ENCODE peak calls at places on chromosomes 4 and X, in five cellular contexts. One of them, this sample, is unnamed. For H3K36me3, the result is how much of the 10 kb centered on the place peaks cover.

GRCh38 chrX:132710756-132711155 is 221.9 kb upstream of the MBNL3 start:
- DNase-seq in PC-3: no peak
- DNase-seq in hepatocyte: no peak
- DNase-seq in GM23338: no peak
- DNase-seq in MM.1S: peak
- DNase-seq in this sample: no peak

GRCh38 chrX:141375011-141375730 is 132.9 kb upstream of the SPANXC start:
- DNase-seq in GM23338: no peak
- DNase-seq in hepatocyte: no peak
- DNase-seq in PC-3: no peak
- DNase-seq in MM.1S: no peak
- DNase-seq in this sample: no peak

GRCh38 chrX:53714580-53715335 is 28.2 kb upstream of the HUWE1 start:
- DNase-seq in MM.1S: no peak
- DNase-seq in hepatocyte: no peak
- DNase-seq in GM23338: peak
- DNase-seq in PC-3: peak
- DNase-seq in this sample: no peak

GRCh38 chr4:11525085-11525484 is 96.4 kb upstream of the HS3ST1 start:
- DNase-seq in GM23338: no peak
- DNase-seq in PC-3: no peak
- DNase-seq in hepatocyte: no peak
- DNase-seq in MM.1S: no peak
- DNase-seq in this sample: no peak

GRCh38 chr4:152594981-152595916 is 59.4 kb upstream of the FBXW7 start:
- DNase-seq in MM.1S: no peak
- DNase-seq in GM23338: no peak
- DNase-seq in PC-3: peak
- DNase-seq in hepatocyte: no peak
- DNase-seq in this sample: no peak

GRCh38 chr4:148043990-148044645 is 312.2 kb downstream of the ARHGAP10 start:
- DNase-seq in MM.1S: no peak
- DNase-seq in hepatocyte: no peak
- DNase-seq in GM23338: no peak
- DNase-seq in PC-3: no peak
- DNase-seq in this sample: no peak

GRCh38 chr4:94342713-94343112 is at the start of gene HPGDS:
- DNase-seq in hepatocyte: no peak
- DNase-seq in PC-3: no peak
- DNase-seq in GM23338: no peak
- DNase-seq in MM.1S: no peak
- DNase-seq in this sample: no peak

GRCh38 chrX:111877681-111878080 is 1.7 kb downstream of the TRPC5OS start:
- DNase-seq in hepatocyte: no peak
- DNase-seq in PC-3: no peak
- DNase-seq in MM.1S: no peak
- DNase-seq in GM23338: no peak
- DNase-seq in this sample: no peak

GRCh38 chrX:35115205-35115604 is 172.6 kb downstream of the FAM47B start:
- DNase-seq in MM.1S: no peak
- DNase-seq in GM23338: no peak
- DNase-seq in hepatocyte: no peak
- DNase-seq in PC-3: no peak
- DNase-seq in this sample: no peak

GRCh38 chr4:122531514-122531913 is 75.0 kb upstream of the IL2 start:
- DNase-seq in PC-3: no peak
- DNase-seq in MM.1S: no peak
- DNase-seq in GM23338: no peak
- DNase-seq in hepatocyte: no peak
- DNase-seq in this sample: no peak

GRCh38 chr4:186695392-186695791 is 28.3 kb downstream of the FAT1 start:
- DNase-seq in MM.1S: no peak
- DNase-seq in PC-3: no peak
- DNase-seq in GM23338: no peak
- DNase-seq in hepatocyte: no peak
- DNase-seq in this sample: no peak

GRCh38 chr4:89134775-89135319 is 23.5 kb downstream of the TIGD2 start:
- DNase-seq in GM23338: no peak
- DNase-seq in PC-3: no peak
- DNase-seq in hepatocyte: peak
- DNase-seq in MM.1S: no peak
- DNase-seq in this sample: no peak

GRCh38 chrX:53483838-53484420 is 49.8 kb upstream of the HSD17B10 start:
- DNase-seq in hepatocyte: no peak
- DNase-seq in MM.1S: no peak
- DNase-seq in PC-3: peak
- DNase-seq in GM23338: no peak
- DNase-seq in this sample: no peak

GRCh38 chrX:39063037-39063436 is 261.8 kb downstream of the MID1IP1 start:
- DNase-seq in MM.1S: no peak
- DNase-seq in hepatocyte: no peak
- DNase-seq in PC-3: peak
- DNase-seq in GM23338: no peak
- DNase-seq in this sample: no peak

GRCh38 chr4:89681671-89682070 is 155.3 kb downstream of the SNCA start:
- DNase-seq in PC-3: no peak
- DNase-seq in MM.1S: no peak
- DNase-seq in hepatocyte: no peak
- DNase-seq in GM23338: no peak
- DNase-seq in this sample: no peak

GRCh38 chr4:176833416-176833815 is 40.7 kb upstream of the VEGFC start:
- DNase-seq in GM23338: no peak
- DNase-seq in PC-3: no peak
- DNase-seq in MM.1S: no peak
- DNase-seq in hepatocyte: no peak
- DNase-seq in this sample: peak

GRCh38 chrX:15410430-15410829 is 26.2 kb upstream of the VEGFD start:
- DNase-seq in PC-3: no peak
- DNase-seq in GM23338: no peak
- DNase-seq in hepatocyte: no peak
- DNase-seq in MM.1S: no peak
- DNase-seq in this sample: no peak

GRCh38 chrX:70437921-70438665 is 6.5 kb upstream of the DLG3 start:
- DNase-seq in MM.1S: no peak
- DNase-seq in GM23338: no peak
- DNase-seq in PC-3: peak
- DNase-seq in hepatocyte: no peak
- DNase-seq in this sample: no peak

GRCh38 chrX:43679778-43680177 is 23.7 kb downstream of the MAOA start:
- DNase-seq in GM23338: no peak
- DNase-seq in PC-3: peak
- DNase-seq in MM.1S: no peak
- DNase-seq in hepatocyte: peak
- DNase-seq in this sample: no peak

GRCh38 chr4:34733185-34733916 is 1511.0 kb downstream of the ARAP2 start:
- DNase-seq in GM23338: peak
- DNase-seq in PC-3: no peak
- DNase-seq in hepatocyte: peak
- DNase-seq in MM.1S: no peak
- DNase-seq in this sample: no peak

GRCh38 chr4:6783111-6783981 is 819 bp downstream of the KIAA0232 start:
- DNase-seq in GM23338: peak
- DNase-seq in hepatocyte: peak
- DNase-seq in MM.1S: peak
- DNase-seq in PC-3: peak
- DNase-seq in this sample: peak

GRCh38 chr4:2827071-2827873 is 16.4 kb upstream of the ADD1 start:
- DNase-seq in PC-3: no peak
- DNase-seq in hepatocyte: no peak
- DNase-seq in GM23338: no peak
- DNase-seq in MM.1S: no peak
- DNase-seq in this sample: no peak

GRCh38 chrX:113260474-113260873 is 419.8 kb upstream of the AMOT start:
- DNase-seq in PC-3: no peak
- DNase-seq in GM23338: peak
- DNase-seq in MM.1S: peak
- DNase-seq in hepatocyte: no peak
- DNase-seq in this sample: peak

DNA sequence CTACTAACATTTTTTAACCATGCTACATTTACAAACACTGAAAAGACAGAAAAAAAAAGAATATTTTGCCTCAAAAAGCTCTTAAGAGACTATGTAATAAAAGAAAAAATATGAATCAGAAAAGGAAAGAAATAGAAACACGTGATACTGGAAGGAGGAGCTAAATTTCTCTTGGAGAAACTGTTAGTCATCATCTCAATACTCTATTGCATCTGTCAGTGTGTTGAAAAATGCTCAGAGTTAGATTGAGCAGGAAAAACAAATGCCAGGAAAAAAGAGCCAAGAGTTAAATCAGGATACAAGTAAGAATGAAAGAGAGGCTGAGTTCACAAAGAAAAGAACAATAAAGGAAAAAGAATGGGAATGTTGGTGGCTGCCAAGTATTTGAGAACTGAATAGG is 2.6 kb downstream of the RAB28 start:
- DNase-seq in GM23338: no peak
- DNase-seq in PC-3: peak
- DNase-seq in hepatocyte: no peak
- DNase-seq in MM.1S: no peak
- DNase-seq in this sample: peak
- H3K4me2 ChIP-seq in GM23338: no peak
- H3K4me2 ChIP-seq in PC-3: peak
- H3K4me2 ChIP-seq in hepatocyte: peak
- H3K4me2 ChIP-seq in MM.1S: peak
- H3K4me2 ChIP-seq in this sample: peak

GRCh38 chr4:17169699-17170098 is 271.3 kb upstream of the LDB2 start:
- DNase-seq in GM23338: no peak
- DNase-seq in PC-3: no peak
- DNase-seq in MM.1S: no peak
- DNase-seq in hepatocyte: no peak
- DNase-seq in this sample: no peak

GRCh38 chr4:17174751-17175150 is 276.3 kb upstream of the LDB2 start:
- DNase-seq in hepatocyte: no peak
- DNase-seq in GM23338: no peak
- DNase-seq in PC-3: no peak
- DNase-seq in MM.1S: no peak
- DNase-seq in this sample: no peak

GRCh38 chr4:17168571-17168970 is 270.1 kb upstream of the LDB2 start:
- DNase-seq in PC-3: no peak
- DNase-seq in GM23338: peak
- DNase-seq in MM.1S: no peak
- DNase-seq in hepatocyte: peak
- DNase-seq in this sample: no peak

GRCh38 chr4:17173300-17173699 is 274.9 kb upstream of the LDB2 start:
- DNase-seq in hepatocyte: no peak
- DNase-seq in MM.1S: no peak
- DNase-seq in PC-3: no peak
- DNase-seq in GM23338: peak
- DNase-seq in this sample: peak
- TF ChIP-seq EZH2phosphoT487 in hepatocyte: no peak
- TF ChIP-seq EZH2phosphoT487 in MM.1S: no peak
- TF ChIP-seq EZH2phosphoT487 in PC-3: no peak
- TF ChIP-seq EZH2phosphoT487 in GM23338: no peak
- TF ChIP-seq EZH2phosphoT487 in this sample: no peak

DNA sequence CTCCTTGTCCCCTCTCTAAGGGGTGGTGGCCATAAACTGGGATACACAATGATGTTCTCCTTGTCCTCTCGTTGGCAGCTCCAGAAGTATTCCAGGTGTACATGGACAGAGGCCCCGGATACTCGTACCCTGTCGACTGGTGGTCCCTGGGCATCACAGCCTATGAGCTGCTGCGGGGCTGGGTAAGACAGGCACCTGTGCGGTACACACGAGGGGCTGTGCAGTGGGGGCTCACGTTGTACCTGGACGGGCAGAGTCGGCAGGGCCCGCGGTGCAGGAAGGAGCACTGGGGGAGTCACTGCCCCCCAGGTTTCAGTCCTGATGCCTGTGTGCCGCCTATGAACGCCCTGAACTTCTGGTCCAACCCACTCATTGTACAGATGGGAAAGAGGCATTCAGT is 261.8 kb downstream of the EVC2 start:
- DNase-seq in GM23338: no peak
- DNase-seq in hepatocyte: no peak
- DNase-seq in PC-3: no peak
- DNase-seq in MM.1S: no peak
- DNase-seq in this sample: no peak
- H3K36me3 ChIP-seq in GM23338: under half
- H3K36me3 ChIP-seq in hepatocyte: under half
- H3K36me3 ChIP-seq in PC-3: under half
- H3K36me3 ChIP-seq in MM.1S: under half
- H3K36me3 ChIP-seq in this sample: under half

GRCh38 chrX:79263550-79263949 is 103.6 kb downstream of the ITM2A start:
- DNase-seq in PC-3: no peak
- DNase-seq in MM.1S: no peak
- DNase-seq in hepatocyte: no peak
- DNase-seq in GM23338: no peak
- DNase-seq in this sample: no peak

GRCh38 chrX:79270401-79270800 is 96.7 kb downstream of the ITM2A start:
- DNase-seq in PC-3: no peak
- DNase-seq in MM.1S: peak
- DNase-seq in GM23338: peak
- DNase-seq in hepatocyte: no peak
- DNase-seq in this sample: peak

GRCh38 chrX:79268788-79269187 is 98.3 kb downstream of the ITM2A start:
- DNase-seq in MM.1S: no peak
- DNase-seq in PC-3: no peak
- DNase-seq in hepatocyte: no peak
- DNase-seq in GM23338: no peak
- DNase-seq in this sample: no peak

DNA sequence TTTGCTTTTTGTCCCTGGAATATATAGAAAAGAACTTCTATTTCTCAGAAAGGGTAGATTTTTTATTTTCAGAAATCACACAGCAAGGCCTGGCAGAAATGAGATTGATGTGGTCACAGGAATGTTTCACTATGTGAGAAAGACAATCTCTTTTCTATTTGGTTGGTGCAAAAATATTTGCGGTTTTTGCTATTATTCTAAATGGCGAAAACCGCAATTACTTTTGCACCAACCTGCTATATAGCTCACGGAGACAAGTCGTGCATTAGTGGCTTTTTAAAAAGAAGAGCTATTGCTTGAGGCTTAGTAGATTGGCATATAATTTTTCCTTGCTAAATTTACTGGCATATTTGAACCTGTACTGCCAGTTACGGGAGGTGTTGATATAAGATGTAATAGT is 100.4 kb downstream of the ITM2A start:
- DNase-seq in hepatocyte: no peak
- DNase-seq in GM23338: no peak
- DNase-seq in PC-3: no peak
- DNase-seq in MM.1S: peak
- DNase-seq in this sample: no peak
- H3K4me2 ChIP-seq in hepatocyte: no peak
- H3K4me2 ChIP-seq in GM23338: no peak
- H3K4me2 ChIP-seq in PC-3: no peak
- H3K4me2 ChIP-seq in MM.1S: no peak
- H3K4me2 ChIP-seq in this sample: no peak

GRCh38 chr4:24595662-24596061 is 11.3 kb upstream of the DHX15 start:
- DNase-seq in MM.1S: no peak
- DNase-seq in hepatocyte: no peak
- DNase-seq in GM23338: no peak
- DNase-seq in PC-3: peak
- DNase-seq in this sample: no peak
- TF ChIP-seq EZH2phosphoT487 in MM.1S: no peak
- TF ChIP-seq EZH2phosphoT487 in hepatocyte: no peak
- TF ChIP-seq EZH2phosphoT487 in GM23338: no peak
- TF ChIP-seq EZH2phosphoT487 in PC-3: no peak
- TF ChIP-seq EZH2phosphoT487 in this sample: no peak

This sample was measured in neural progenitor cell.